ENCODE peak calls at places on chromosomes 7 and 10, in six cellular contexts. V, K, L, J, F and O are unnamed samples.

GRCh38 chr7:141649865-141650499 is 52.0 kb downstream of the DENND11 start:
- DNase-seq in L (no peak), V (peak; percentile 62), K (no peak), J (peak; percentile 88), F (peak; percentile 91), O (peak; percentile 52)

GRCh38 chr10:46537309-46537708 is 19.1 kb downstream of the GPRIN2 start:
- DNase-seq in L (no peak), V (no peak), K (no peak), J (no peak), F (no peak), O (no peak)

GRCh38 chr7:29254663-29255062 is 60.1 kb downstream of the CHN2 start:
- DNase-seq in V (no peak), J (no peak), K (no peak), F (no peak), L (no peak), O (no peak)

GRCh38 chr7:135210818-135211178 is 528 bp downstream of the WDR91 start:
- DNase-seq in V (no peak), L (no peak), F (no peak), K (no peak), J (peak; percentile 26), O (peak; percentile 5)

GRCh38 chr7:1993031-1993685 is 239.6 kb downstream of the MAD1L1 start:
- DNase-seq in V (no peak), L (no peak), K (no peak), F (no peak), J (no peak), O (no peak)

GRCh38 chr10:59098387-59098786 is 78.1 kb upstream of the PHYHIPL start:
- DNase-seq in L (no peak), F (peak; percentile 34), K (no peak), J (peak; percentile 65), V (no peak), O (peak; percentile 56)

GRCh38 chr10:84179059-84179710 is 5.6 kb downstream of the GPR15LG start:
- DNase-seq in V (no peak), L (no peak), F (peak; percentile 46), J (peak; percentile 27), K (no peak), O (peak; percentile 73)

GRCh38 chr10:71072146-71072819 is 140.1 kb upstream of the UNC5B start:
- DNase-seq in K (no peak), J (no peak), V (no peak), L (no peak), F (no peak), O (no peak)

GRCh38 chr7:134031835-134032617 is 95.1 kb upstream of the LRGUK start:
- DNase-seq in L (no peak), F (no peak), K (no peak), V (no peak), J (peak; percentile 4), O (no peak)

GRCh38 chr10:86182150-86182549 is 184.4 kb downstream of the GRID1 start:
- DNase-seq in F (no peak), J (no peak), V (no peak), K (no peak), L (no peak), O (no peak)

GRCh38 chr7:132485600-132486594 is 90.4 kb downstream of the PLXNA4 start:
- DNase-seq in K (no peak), J (no peak), V (no peak), L (no peak), F (no peak), O (peak; percentile 9)

GRCh38 chr10:116947838-116948529 is 57.0 kb downstream of the SHTN1 start:
- DNase-seq in V (peak; percentile 16), L (no peak), K (no peak), F (peak; percentile 22), J (peak; percentile 31), O (peak; percentile 24)

GRCh38 chr7:1340640-1341360 is 108.1 kb downstream of the UNCX start:
- DNase-seq in F (no peak), L (peak; percentile 30), J (no peak), V (no peak), K (no peak), O (no peak)

GRCh38 chr10:86349474-86349873 is 17.1 kb downstream of the GRID1 start:
- DNase-seq in L (peak; percentile 10), J (no peak), K (no peak), V (no peak), F (no peak), O (peak; percentile 15)

GRCh38 chr7:20340839-20341238 is 10.1 kb downstream of the ITGB8 start:
- DNase-seq in K (no peak), L (no peak), V (peak; percentile 50), F (no peak), J (no peak), O (no peak)

GRCh38 chr7:127107601-127108007 is 145.1 kb downstream of the GRM8 start:
- DNase-seq in F (peak; percentile 87), K (no peak), J (peak; percentile 19), V (peak; percentile 43), L (no peak), O (peak; percentile 5)

GRCh38 chr7:118195837-118196474 is 12.0 kb downstream of the LSM8 start:
- DNase-seq in F (peak; percentile 85), J (peak; percentile 70), L (no peak), V (peak; percentile 49), K (no peak), O (peak; percentile 14)

GRCh38 chr7:27590421-27590820 is 72.3 kb downstream of the HIBADH start:
- DNase-seq in J (peak; percentile 14), L (no peak), V (no peak), F (no peak), K (no peak), O (no peak)

GRCh38 chr7:154789404-154789803 is 213.5 kb downstream of the PAXIP1 start:
- DNase-seq in F (peak; percentile 59), V (peak; percentile 17), J (no peak), L (no peak), K (no peak), O (peak; percentile 10)

DNA sequence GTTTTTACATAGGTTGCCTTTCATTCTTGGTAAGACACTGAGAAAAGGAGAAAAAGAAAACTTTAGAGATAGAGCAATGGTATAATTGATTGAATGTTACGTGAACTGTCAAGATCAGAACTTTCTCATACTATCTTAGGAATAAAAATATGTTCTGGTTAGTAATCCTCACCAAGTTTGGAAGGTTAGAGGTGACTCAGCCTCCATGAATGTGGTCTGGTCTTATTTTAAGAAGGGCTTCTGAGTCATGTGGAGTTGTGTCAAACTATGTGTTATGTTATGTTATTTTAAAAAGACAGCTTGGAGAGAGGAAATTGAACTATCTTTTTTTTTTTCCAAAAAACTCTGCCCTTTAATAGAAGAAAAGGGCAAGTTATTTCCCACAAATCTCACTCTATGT is 458.6 kb upstream of the KLF6 start:
- DNase-seq in L (no peak), F (peak; percentile 49), K (no peak), J (peak; percentile 100), V (peak; percentile 21), O (peak; percentile 76)
- H3K4me3 ChIP-seq in L (no peak overlapping the region), F (no peak overlapping the region), K (no peak overlapping the region), J (no peak overlapping the region), V (peak overlapping the region; percentile 27), O (peak overlapping the region; percentile 41)

DNA sequence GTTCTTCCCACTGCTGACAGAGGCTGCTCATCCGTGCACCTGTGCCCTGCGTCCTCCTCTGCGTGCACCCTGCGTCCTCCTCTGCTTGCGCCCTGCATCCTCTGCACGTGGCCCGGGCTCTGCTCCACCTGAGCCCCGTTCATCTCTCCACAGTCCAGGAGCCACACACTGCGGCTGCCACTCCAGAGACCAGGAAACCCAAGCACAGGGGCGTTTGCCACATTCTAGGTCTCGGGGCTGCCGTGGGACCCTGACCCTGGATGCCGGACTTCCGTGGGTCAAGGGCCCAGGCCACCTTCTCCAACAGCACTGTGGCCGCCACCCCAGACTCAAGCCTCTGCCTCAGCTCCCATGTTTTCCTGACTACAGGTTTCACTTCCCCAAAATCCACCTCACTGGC is 460.4 kb downstream of the PTPRN2 start:
- DNase-seq in J (no peak), F (no peak), K (no peak), L (no peak), V (no peak), O (no peak)
- H3K9me3 ChIP-seq in J (peaks cover 51% of the 10 kb centered on the region), F (no peaks in the 10 kb centered on the region), K (no peaks in the 10 kb centered on the region), L (no peaks in the 10 kb centered on the region), V (peaks cover 6% of the 10 kb centered on the region), O (no peaks in the 10 kb centered on the region)

GRCh38 chr7:55178863-55179773 is 160.3 kb downstream of the EGFR start:
- DNase-seq in L (no peak), V (no peak), F (peak; percentile 41), J (no peak), K (no peak), O (no peak)

GRCh38 chr7:55178292-55178862 is 159.6 kb downstream of the EGFR start:
- DNase-seq in L (no peak), K (no peak), V (no peak), J (no peak), F (no peak), O (no peak)

GRCh38 chr7:55179897-55180682 is 161.3 kb downstream of the EGFR start:
- DNase-seq in F (no peak), K (no peak), L (no peak), V (no peak), J (no peak), O (no peak)

GRCh38 chr7:55177068-55177530 is 158.3 kb downstream of the EGFR start:
- DNase-seq in L (no peak), V (no peak), J (no peak), K (no peak), F (no peak), O (no peak)

GRCh38 chr7:55177589-55178261 is 158.9 kb downstream of the EGFR start:
- DNase-seq in J (no peak), F (no peak), K (no peak), V (no peak), L (no peak), O (no peak)
- H3K4me3 ChIP-seq in J (no peak overlapping the region), F (no peak overlapping the region), K (no peak overlapping the region), V (no peak overlapping the region), L (no peak overlapping the region), O (no peak overlapping the region)

GRCh38 chr7:158140538-158141220 is 446.9 kb downstream of the PTPRN2 start:
- DNase-seq in J (no peak), F (no peak), V (no peak), K (no peak), L (no peak), O (no peak)

GRCh38 chr7:158139499-158139898 is 448.1 kb downstream of the PTPRN2 start:
- DNase-seq in L (no peak), F (no peak), J (no peak), V (no peak), K (no peak), O (no peak)

GRCh38 chr7:158137516-158138328 is 449.9 kb downstream of the PTPRN2 start:
- DNase-seq in F (no peak), V (no peak), L (no peak), K (no peak), J (no peak), O (no peak)

GRCh38 chr7:158135931-158136330 is 451.7 kb downstream of the PTPRN2 start:
- DNase-seq in K (no peak), V (no peak), L (no peak), J (no peak), F (no peak), O (no peak)

DNA sequence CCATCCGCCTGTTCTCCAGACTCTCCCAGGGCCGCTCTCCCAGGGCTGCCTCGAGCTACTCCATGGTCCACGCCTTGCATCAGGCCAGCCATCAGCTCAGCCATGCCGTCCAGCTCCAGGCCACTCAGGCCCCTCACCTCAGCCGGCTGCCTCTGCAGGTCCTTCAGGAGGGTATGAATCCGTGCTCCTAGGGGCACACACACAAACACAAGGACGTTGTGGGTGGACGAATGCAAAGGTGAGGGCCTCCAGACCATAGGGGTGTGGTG is 449.4 kb downstream of the PTPRN2 start:
- DNase-seq in L (no peak), V (no peak), K (no peak), F (no peak), J (no peak), O (no peak)
- H3K9me3 ChIP-seq in L (no peaks in the 10 kb centered on the region), V (no peaks in the 10 kb centered on the region), K (no peaks in the 10 kb centered on the region), F (no peaks in the 10 kb centered on the region), J (peaks cover 67% of the 10 kb centered on the region), O (no peaks in the 10 kb centered on the region)

GRCh38 chr10:102254426-102254825 is 9.1 kb downstream of the GBF1 start:
- DNase-seq in L (no peak), K (no peak), V (no peak), J (no peak), F (no peak), O (no peak)
- H3K4me3 ChIP-seq in L (no peak overlapping the region), K (no peak overlapping the region), V (no peak overlapping the region), J (no peak overlapping the region), F (no peak overlapping the region), O (no peak overlapping the region)